ENCODE peak calls at places on chromosomes 2 and 18, in four cellular contexts. A, R, N and H are unnamed samples.

GRCh38 chr2:80396276-80396675 is 91.7 kb upstream of the LRRTM1 start:
- DNase-seq in A (no peak), R (no peak), N (no peak), H (no peak)

GRCh38 chr2:173271825-173272224 is 82.8 kb upstream of the CDCA7 start:
- DNase-seq in A (no peak), R (no peak), N (no peak), H (no peak)

GRCh38 chr2:71995067-71995665 is 152.5 kb downstream of the CYP26B1 start:
- DNase-seq in A (no peak), R (no peak), N (no peak), H (no peak)

GRCh38 chr18:76564117-76564516 is 69.1 kb upstream of the ZNF516 start:
- DNase-seq in A (no peak), R (no peak), N (no peak), H (no peak)

GRCh38 chr2:206274434-206275273 is at the start of gene ZDBF2:
- DNase-seq in A (no peak), R (peak; percentile 91), N (peak; percentile 50), H (peak; percentile 69)

GRCh38 chr2:181685150-181685688 is 4.9 kb upstream of the NEUROD1 start:
- DNase-seq in A (no peak), R (no peak), N (no peak), H (no peak)

GRCh38 chr2:232482301-232483238 is 5.1 kb downstream of the ECEL1 start:
- DNase-seq in A (no peak), R (peak; percentile 67), N (peak; percentile 16), H (no peak)

GRCh38 chr2:40434638-40435296 is 17.1 kb downstream of the SLC8A1 start:
- DNase-seq in A (no peak), R (no peak), N (no peak), H (no peak)

GRCh38 chr2:214410918-214411554 is at the start of gene VWC2L:
- DNase-seq in A (peak; percentile 43), R (peak; percentile 19), N (peak; percentile 64), H (peak; percentile 87)

GRCh38 chr2:30078521-30078920 is 68.3 kb upstream of the YPEL5 start:
- DNase-seq in A (no peak), R (no peak), N (no peak), H (no peak)

GRCh38 chr18:25230658-25231326 is 121.2 kb downstream of the ZNF521 start:
- DNase-seq in A (peak; percentile 82), R (no peak), N (peak; percentile 82), H (peak; percentile 67)

GRCh38 chr18:60445341-60445740 is 72.8 kb upstream of the MC4R start:
- DNase-seq in A (no peak), R (no peak), N (no peak), H (no peak)

GRCh38 chr2:32947076-32947483 is 327 bp downstream of the LTBP1 start:
- DNase-seq in A (no peak), R (no peak), N (peak; percentile 44), H (peak; percentile 30)

GRCh38 chr2:9107168-9108025 is 99.2 kb upstream of the ASAP2 start:
- DNase-seq in A (no peak), R (peak; percentile 43), N (no peak), H (no peak)

GRCh38 chr2:104872866-104873688 is 19.2 kb downstream of the POU3F3 start:
- DNase-seq in A (no peak), R (peak; percentile 89), N (peak; percentile 47), H (peak; percentile 73)

GRCh38 chr2:43593241-43593640 is 2.6 kb downstream of the THADA start:
- DNase-seq in A (no peak), R (no peak), N (no peak), H (no peak)

GRCh38 chr2:241561811-241562210 is 3.3 kb downstream of the BOK start:
- DNase-seq in A (peak; percentile 24), R (peak; percentile 91), N (peak; percentile 64), H (peak; percentile 78)

GRCh38 chr2:206718296-206718695 is at the start of gene DYTN:
- DNase-seq in A (no peak), R (no peak), N (no peak), H (no peak)

GRCh38 chr18:37484893-37485834 is 80.4 kb downstream of the CELF4 start:
- DNase-seq in A (no peak), R (peak; percentile 87), N (no peak), H (peak; percentile 46)

GRCh38 chr2:64328415-64328722 is 125.6 kb upstream of the LGALSL start:
- DNase-seq in A (no peak), R (no peak), N (peak; percentile 40), H (no peak)

GRCh38 chr2:8125741-8126691 is 555.8 kb upstream of the ID2 start:
- DNase-seq in A (no peak), R (peak; percentile 13), N (peak; percentile 38), H (peak; percentile 21)

GRCh38 chr2:122804494-122804893 is 1049.0 kb downstream of the TSN start:
- DNase-seq in A (no peak), R (no peak), N (no peak), H (no peak)

GRCh38 chr18:12165038-12165768 is 71.6 kb downstream of the ANKRD62 start:
- DNase-seq in A (no peak), R (no peak), N (no peak), H (no peak)

GRCh38 chr2:58834404-58834803 is 593.3 kb upstream of the FANCL start:
- DNase-seq in A (no peak), R (no peak), N (no peak), H (peak; percentile 24)

GRCh38 chr2:168216351-168217005 is 30.9 kb downstream of the STK39 start:
- DNase-seq in A (no peak), R (no peak), N (no peak), H (no peak)

GRCh38 chr2:127324635-127325034 is 30.7 kb upstream of the ERCC3 start:
- DNase-seq in A (no peak), R (no peak), N (no peak), H (no peak)

GRCh38 chr2:42545023-42545713 is 23.3 kb upstream of the MTA3 start:
- DNase-seq in A (no peak), R (no peak), N (no peak), H (no peak)

GRCh38 chr2:190467575-190468083 is 59.5 kb downstream of the MFSD6 start:
- DNase-seq in A (no peak), R (no peak), N (no peak), H (peak; percentile 44)

GRCh38 chr18:43665239-43665788 is 388.0 kb upstream of the SYT4 start:
- DNase-seq in A (no peak), R (no peak), N (no peak), H (peak; percentile 65)

GRCh38 chr18:62982600-62983251 is 267.4 kb downstream of the PHLPP1 start:
- DNase-seq in A (peak; percentile 83), R (peak; percentile 21), N (peak; percentile 45), H (peak; percentile 74)

DNA sequence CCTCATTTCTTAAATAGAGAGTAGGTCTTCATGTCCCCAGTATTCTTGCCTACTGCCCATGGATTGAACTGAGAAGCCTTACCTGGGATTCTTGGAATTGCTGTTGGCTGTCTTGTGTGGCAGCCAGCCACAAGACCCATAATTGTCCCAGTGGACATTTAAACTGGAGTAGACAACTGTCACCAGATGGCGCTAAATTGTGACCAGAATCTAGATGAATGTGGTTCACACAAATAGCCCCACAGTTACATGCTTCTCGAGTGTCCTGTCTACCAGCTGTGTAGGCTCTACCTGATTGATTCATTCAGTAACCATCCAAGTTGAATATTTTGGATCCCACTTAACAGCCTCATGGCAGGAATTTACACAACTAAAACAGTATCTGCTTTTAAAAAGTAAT is 73.2 kb downstream of the MAP4K4 start:
- DNase-seq in A (no peak), R (no peak), N (no peak), H (no peak)
- TF ChIP-seq CTCF in A (peak; percentile 12), R (no peak), N (peak; percentile 38), H (no peak)

GRCh38 chr2:120740765-120741513 is 5.3 kb downstream of the GLI2 start:
- DNase-seq in A (no peak), R (peak; percentile 64), N (no peak), H (peak; percentile 58)
- TF ChIP-seq POLR2A in A (no peak), R (no peak), N (no peak), H (no peak)

GRCh38 chr2:86000131-86000937 is 105.4 kb downstream of the POLR1A start:
- DNase-seq in A (no peak), R (no peak), N (no peak), H (no peak)

GRCh38 chr2:85999131-85999831 is 106.4 kb downstream of the POLR1A start:
- DNase-seq in A (no peak), R (no peak), N (no peak), H (no peak)

GRCh38 chr2:86002375-86002774 is 103.3 kb downstream of the POLR1A start:
- DNase-seq in A (no peak), R (no peak), N (no peak), H (no peak)

GRCh38 chr2:86001326-86001725 is 104.4 kb downstream of the POLR1A start:
- DNase-seq in A (no peak), R (no peak), N (no peak), H (no peak)

GRCh38 chr2:86000938-86001312 is 104.8 kb downstream of the POLR1A start:
- DNase-seq in A (no peak), R (no peak), N (no peak), H (no peak)
- H3K27ac ChIP-seq in A (peak overlapping the region; percentile 91), R (no peak overlapping the region), N (no peak overlapping the region), H (no peak overlapping the region)

GRCh38 chr18:629303-630150 is 27.9 kb upstream of the TYMS start:
- DNase-seq in A (no peak), R (no peak), N (no peak), H (no peak)
- TF ChIP-seq CTCF in A (no peak), R (no peak), N (no peak), H (peak; percentile 22)

GRCh38 chr2:197209742-197210408 is 100.7 kb downstream of the ANKRD44 start:
- DNase-seq in A (no peak), R (no peak), N (no peak), H (no peak)
- TF ChIP-seq POLR2A in A (no peak), R (no peak), N (no peak), H (no peak)

GRCh38 chr2:120549841-120550240 is 185.8 kb upstream of the GLI2 start:
- DNase-seq in A (no peak), R (no peak), N (no peak), H (no peak)
- H3K27ac ChIP-seq in A (no peak overlapping the region), R (no peak overlapping the region), N (peak overlapping the region; percentile 74), H (no peak overlapping the region)

GRCh38 chr18:8910186-8910585 is 192.3 kb upstream of the NDUFV2 start:
- DNase-seq in A (no peak), R (no peak), N (no peak), H (no peak)
- TF ChIP-seq CTCF in A (no peak), R (no peak), N (no peak), H (no peak)